ENCODE peak calls at places on chromosomes 6 and 20, in four cellular contexts. One of them, this sample, is unnamed.

GRCh38 chr20:51800769-51801219 is 1.5 kb downstream of the SALL4 start:
- DNase-seq in astrocyte: no peak
- DNase-seq in tibial artery: no peak
- DNase-seq in astrocyte of the cerebellum: no peak
- DNase-seq in this sample: no peak

GRCh38 chr20:50182336-50182735 is 8.3 kb upstream of the CEBPB start:
- DNase-seq in astrocyte: no peak
- DNase-seq in tibial artery: no peak
- DNase-seq in astrocyte of the cerebellum: no peak
- DNase-seq in this sample: no peak

GRCh38 chr6:25882066-25882496 is 8.0 kb upstream of the SLC17A3 start:
- DNase-seq in astrocyte: no peak
- DNase-seq in tibial artery: no peak
- DNase-seq in astrocyte of the cerebellum: no peak
- DNase-seq in this sample: no peak

GRCh38 chr6:11188161-11188915 is 44.1 kb downstream of the NEDD9 start:
- DNase-seq in astrocyte: no peak
- DNase-seq in tibial artery: no peak
- DNase-seq in astrocyte of the cerebellum: no peak
- DNase-seq in this sample: no peak

GRCh38 chr20:22402550-22402949 is 181.8 kb downstream of the FOXA2 start:
- DNase-seq in astrocyte: no peak
- DNase-seq in tibial artery: no peak
- DNase-seq in astrocyte of the cerebellum: no peak
- DNase-seq in this sample: no peak

GRCh38 chr6:2755456-2755855 is 4.7 kb upstream of the MYLK4 start:
- DNase-seq in astrocyte: no peak
- DNase-seq in tibial artery: no peak
- DNase-seq in astrocyte of the cerebellum: no peak
- DNase-seq in this sample: no peak

GRCh38 chr6:30163918-30164654 is 740 bp downstream of the TRIM15 start:
- DNase-seq in astrocyte: no peak
- DNase-seq in tibial artery: no peak
- DNase-seq in astrocyte of the cerebellum: no peak
- DNase-seq in this sample: no peak

GRCh38 chr6:140040391-140040790 is 665.9 kb upstream of the CITED2 start:
- DNase-seq in astrocyte: peak
- DNase-seq in tibial artery: no peak
- DNase-seq in astrocyte of the cerebellum: no peak
- DNase-seq in this sample: no peak

GRCh38 chr20:38175221-38176030 is 10.4 kb upstream of the TGM2 start:
- DNase-seq in astrocyte: no peak
- DNase-seq in tibial artery: no peak
- DNase-seq in astrocyte of the cerebellum: no peak
- DNase-seq in this sample: no peak
- TF ChIP-seq CTCF in astrocyte: no peak
- TF ChIP-seq CTCF in tibial artery: no peak
- TF ChIP-seq CTCF in astrocyte of the cerebellum: no peak
- TF ChIP-seq CTCF in this sample: no peak

GRCh38 chr20:48090784-48091183 is 305.5 kb upstream of the SULF2 start:
- DNase-seq in astrocyte: no peak
- DNase-seq in tibial artery: no peak
- DNase-seq in astrocyte of the cerebellum: no peak
- DNase-seq in this sample: no peak
- TF ChIP-seq CTCF in astrocyte: no peak
- TF ChIP-seq CTCF in tibial artery: no peak
- TF ChIP-seq CTCF in astrocyte of the cerebellum: no peak
- TF ChIP-seq CTCF in this sample: no peak

GRCh38 chr20:5056801-5057599 is 55.7 kb upstream of the SLC23A2 start:
- DNase-seq in astrocyte: no peak
- DNase-seq in tibial artery: peak
- DNase-seq in astrocyte of the cerebellum: no peak
- DNase-seq in this sample: no peak
- TF ChIP-seq CTCF in astrocyte: peak
- TF ChIP-seq CTCF in tibial artery: no peak
- TF ChIP-seq CTCF in astrocyte of the cerebellum: no peak
- TF ChIP-seq CTCF in this sample: peak

GRCh38 chr20:17659801-17660200 is 22.2 kb downstream of the RRBP1 start:
- DNase-seq in astrocyte: no peak
- DNase-seq in tibial artery: peak
- DNase-seq in astrocyte of the cerebellum: no peak
- DNase-seq in this sample: no peak
- TF ChIP-seq CTCF in astrocyte: no peak
- TF ChIP-seq CTCF in tibial artery: no peak
- TF ChIP-seq CTCF in astrocyte of the cerebellum: peak
- TF ChIP-seq CTCF in this sample: no peak

GRCh38 chr6:40894962-40895799 is 143.8 kb downstream of the UNC5CL start:
- DNase-seq in astrocyte: peak
- DNase-seq in tibial artery: peak
- DNase-seq in astrocyte of the cerebellum: peak
- DNase-seq in this sample: no peak
- TF ChIP-seq CTCF in astrocyte: peak
- TF ChIP-seq CTCF in tibial artery: peak
- TF ChIP-seq CTCF in astrocyte of the cerebellum: peak
- TF ChIP-seq CTCF in this sample: peak

GRCh38 chr6:143225929-143226328 is 165.2 kb downstream of the AIG1 start:
- DNase-seq in astrocyte: no peak
- DNase-seq in tibial artery: no peak
- DNase-seq in astrocyte of the cerebellum: no peak
- DNase-seq in this sample: no peak
- TF ChIP-seq CTCF in astrocyte: no peak
- TF ChIP-seq CTCF in tibial artery: no peak
- TF ChIP-seq CTCF in astrocyte of the cerebellum: no peak
- TF ChIP-seq CTCF in this sample: no peak

GRCh38 chr6:44257753-44258324 is 511 bp upstream of the SLC35B2 start:
- DNase-seq in astrocyte: no peak
- DNase-seq in tibial artery: no peak
- DNase-seq in astrocyte of the cerebellum: no peak
- DNase-seq in this sample: no peak
- TF ChIP-seq CTCF in astrocyte: no peak
- TF ChIP-seq CTCF in tibial artery: no peak
- TF ChIP-seq CTCF in astrocyte of the cerebellum: no peak
- TF ChIP-seq CTCF in this sample: no peak

DNA sequence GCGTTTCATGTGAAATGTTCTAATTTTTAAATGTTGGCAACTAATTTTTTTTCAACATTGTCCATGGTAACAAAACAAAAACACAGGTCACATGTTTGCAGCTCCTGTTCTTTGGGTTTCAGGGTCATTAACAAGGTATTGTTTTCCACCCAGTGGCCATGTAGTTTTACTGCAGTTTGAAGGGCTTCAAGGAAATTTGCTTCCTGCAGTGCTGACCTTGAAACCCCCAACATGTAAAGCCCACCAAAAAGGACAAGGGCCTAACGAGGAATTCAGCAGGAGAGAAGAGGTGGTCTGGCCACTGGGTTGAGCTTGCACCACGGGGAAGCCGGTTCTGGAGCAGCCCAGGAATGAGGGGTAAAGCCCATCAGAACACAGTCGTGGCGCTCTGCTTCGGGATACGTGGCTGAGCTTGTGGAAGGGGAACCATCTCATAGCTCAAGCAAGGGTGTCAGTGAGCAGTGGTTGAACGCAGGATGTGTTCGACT is 13.9 kb upstream of the KLHL31 start:
- DNase-seq in astrocyte: peak
- DNase-seq in tibial artery: no peak
- DNase-seq in astrocyte of the cerebellum: peak
- DNase-seq in this sample: no peak
- TF ChIP-seq CTCF in astrocyte: peak
- TF ChIP-seq CTCF in tibial artery: no peak
- TF ChIP-seq CTCF in astrocyte of the cerebellum: peak
- TF ChIP-seq CTCF in this sample: peak

GRCh38 chr6:1336246-1336843 is 24.4 kb downstream of the FOXQ1 start:
- DNase-seq in astrocyte: no peak
- DNase-seq in tibial artery: no peak
- DNase-seq in astrocyte of the cerebellum: no peak
- DNase-seq in this sample: no peak
- TF ChIP-seq CTCF in astrocyte: peak
- TF ChIP-seq CTCF in tibial artery: no peak
- TF ChIP-seq CTCF in astrocyte of the cerebellum: peak
- TF ChIP-seq CTCF in this sample: peak